ENCODE peak calls at places on chromosomes 6 and 20, in four cellular contexts. E, X, O and M are unnamed samples.

GRCh38 chr20:39874049-39874893 is 814.8 kb downstream of the MAFB start:
- DNase-seq in E (peak; percentile 84), X (peak; percentile 94), O (peak; percentile 88), M (peak; percentile 88)

GRCh38 chr6:167668754-167669552 is 157.8 kb upstream of the AFDN start:
- DNase-seq in E (no peak), X (no peak), O (no peak), M (no peak)

GRCh38 chr6:104796031-104796785 is 63.5 kb downstream of the HACE1 start:
- DNase-seq in E (no peak), X (no peak), O (no peak), M (no peak)

GRCh38 chr6:87736809-87737540 is 34.9 kb upstream of the AKIRIN2 start:
- DNase-seq in E (peak; percentile 14), X (no peak), O (no peak), M (no peak)

GRCh38 chr6:143677891-143678737 is at the start of gene PHACTR2:
- DNase-seq in E (peak; percentile 85), X (peak; percentile 96), O (peak; percentile 82), M (peak; percentile 84)

GRCh38 chr6:169830876-169831275 is 79.5 kb downstream of the ERMARD start:
- DNase-seq in E (no peak), X (no peak), O (peak; percentile 62), M (no peak)

GRCh38 chr6:36075656-36076055 is 48.0 kb downstream of the MAPK14 start:
- DNase-seq in E (no peak), X (no peak), O (no peak), M (no peak)

GRCh38 chr6:147678256-147678655 is 169.8 kb downstream of the SAMD5 start:
- DNase-seq in E (no peak), X (no peak), O (no peak), M (no peak)

GRCh38 chr6:43770417-43771209 is 602 bp downstream of the VEGFA start:
- DNase-seq in E (peak; percentile 90), X (peak; percentile 79), O (peak; percentile 84), M (peak; percentile 75)

GRCh38 chr6:55276745-55277627 is 50.3 kb upstream of the GFRAL start:
- DNase-seq in E (peak; percentile 73), X (peak; percentile 71), O (peak; percentile 50), M (peak; percentile 83)

GRCh38 chr6:132300323-132300949 is 100.8 kb downstream of the MOXD1 start:
- DNase-seq in E (peak; percentile 79), X (peak; percentile 77), O (no peak), M (peak; percentile 62)

GRCh38 chr20:32289661-32290431 is 12.4 kb downstream of the KIF3B start:
- DNase-seq in E (no peak), X (no peak), O (no peak), M (no peak)

GRCh38 chr6:66662196-66662595 is 955.2 kb upstream of the EYS start:
- DNase-seq in E (peak; percentile 56), X (peak; percentile 17), O (no peak), M (peak; percentile 18)

GRCh38 chr20:39394461-39394860 is 432.3 kb downstream of the DHX35 start:
- DNase-seq in E (no peak), X (no peak), O (no peak), M (no peak)

GRCh38 chr6:21143651-21144050 is 449.9 kb upstream of the SOX4 start:
- DNase-seq in E (no peak), X (no peak), O (no peak), M (no peak)

GRCh38 chr6:160927416-160927815 is 64.2 kb upstream of the MAP3K4 start:
- DNase-seq in E (no peak), X (no peak), O (no peak), M (no peak)

GRCh38 chr20:4064118-4064962 is 49.0 kb upstream of the RNF24 start:
- DNase-seq in E (peak; percentile 99), X (peak; percentile 20), O (peak; percentile 80), M (peak; percentile 95)

GRCh38 chr6:17165383-17165782 is 63.5 kb downstream of the STMND1 start:
- DNase-seq in E (no peak), X (no peak), O (no peak), M (peak; percentile 16)

GRCh38 chr20:8144282-8145245 is 12.5 kb downstream of the PLCB1 start:
- DNase-seq in E (peak; percentile 87), X (no peak), O (no peak), M (peak; percentile 80)

GRCh38 chr6:11427827-11428245 is 109.7 kb upstream of the TMEM170B start:
- DNase-seq in E (no peak), X (no peak), O (no peak), M (peak; percentile 30)

GRCh38 chr20:407097-407952 is 774 bp upstream of the RBCK1 start:
- DNase-seq in E (peak; percentile 89), X (peak; percentile 94), O (peak; percentile 88), M (peak; percentile 76)

GRCh38 chr20:54140927-54141566 is 32.7 kb downstream of the CYP24A1 start:
- DNase-seq in E (peak; percentile 55), X (no peak), O (no peak), M (peak; percentile 33)

GRCh38 chr6:73234732-73235131 is 9.4 kb upstream of the KHDC1L start:
- DNase-seq in E (peak; percentile 92), X (no peak), O (no peak), M (peak; percentile 65)

GRCh38 chr6:69719602-69720193 is 77.1 kb downstream of the LMBRD1 start:
- DNase-seq in E (peak; percentile 48), X (peak; percentile 19), O (no peak), M (peak; percentile 38)
- TF ChIP-seq CTCF in E (peak; percentile 45), X (peak; percentile 51), O (peak; percentile 39), M (peak; percentile 52)

GRCh38 chr6:26194774-26195375 is 107.6 kb downstream of the HFE start:
- DNase-seq in E (no peak), X (no peak), O (no peak), M (no peak)

GRCh38 chr6:26196846-26197683 is 109.8 kb downstream of the HFE start:
- DNase-seq in E (peak; percentile 95), X (peak; percentile 84), O (peak; percentile 76), M (peak; percentile 97)

GRCh38 chr6:26197736-26198625 is 110.8 kb downstream of the HFE start:
- DNase-seq in E (peak; percentile 56), X (peak; percentile 46), O (no peak), M (peak; percentile 52)

GRCh38 chr6:26195376-26195923 is 108.2 kb downstream of the HFE start:
- DNase-seq in E (peak; percentile 95), X (peak; percentile 87), O (peak; percentile 64), M (peak; percentile 96)

DNA sequence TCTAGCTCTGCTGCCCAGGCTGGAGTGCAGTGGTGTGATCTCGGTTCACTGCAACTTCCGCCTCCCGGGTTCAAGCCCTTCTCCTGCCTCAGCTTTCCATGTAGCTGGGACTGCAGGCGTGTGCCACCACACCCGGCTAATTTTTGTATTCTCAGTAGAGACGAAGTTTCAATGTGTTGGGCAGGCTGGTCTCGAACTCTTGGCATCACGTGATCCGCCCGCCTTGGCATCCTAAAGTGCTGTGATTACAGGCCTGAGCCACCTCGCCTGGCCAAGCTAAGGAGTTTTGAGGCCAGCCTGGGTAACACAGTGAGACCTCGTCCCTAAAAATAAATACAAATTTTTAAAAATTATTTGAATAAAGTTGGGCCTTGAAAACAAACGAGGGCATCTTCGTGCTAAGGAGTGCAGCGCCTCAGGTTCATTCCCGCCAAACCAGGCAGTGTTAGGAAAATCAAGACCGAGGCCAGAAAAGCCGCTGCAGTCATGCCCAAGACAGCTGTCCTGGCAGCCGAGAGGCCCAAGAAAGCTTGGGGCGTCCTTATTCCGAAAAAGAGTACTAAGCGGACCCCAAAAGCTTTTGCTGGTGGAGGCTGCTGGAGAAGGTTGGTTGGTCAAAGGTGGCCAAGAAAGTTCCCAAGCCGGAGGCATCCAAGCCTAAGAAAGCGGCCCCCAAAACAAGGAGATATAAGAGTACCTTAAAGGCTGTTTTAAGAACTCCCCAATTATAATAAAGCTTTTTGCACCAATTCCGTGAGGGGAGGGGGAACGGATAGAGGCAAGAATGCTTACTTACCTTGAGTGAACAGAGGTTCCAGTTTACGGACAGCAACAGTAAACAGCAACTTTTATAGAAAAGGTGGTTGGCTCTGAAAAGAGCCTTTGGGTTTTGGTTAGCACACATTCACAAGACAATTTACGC is 109.0 kb downstream of the HFE start:
- DNase-seq in E (peak; percentile 48), X (peak; percentile 48), O (no peak), M (peak; percentile 33)
- H3K4me3 ChIP-seq in E (peak overlapping the region; percentile 73), X (peak overlapping the region; percentile 82), O (peak overlapping the region; percentile 88), M (peak overlapping the region; percentile 78)

GRCh38 chr20:25195962-25196700 is 619 bp downstream of the ENTPD6 start:
- DNase-seq in E (peak; percentile 28), X (peak; percentile 66), O (peak; percentile 74), M (peak; percentile 12)

GRCh38 chr20:25196701-25197120 is 1.2 kb downstream of the ENTPD6 start:
- DNase-seq in E (no peak), X (peak; percentile 62), O (peak; percentile 61), M (no peak)

GRCh38 chr20:25194333-25194972 is 1.1 kb upstream of the ENTPD6 start:
- DNase-seq in E (no peak), X (no peak), O (no peak), M (no peak)

GRCh38 chr20:25197173-25197869 is 1.8 kb downstream of the ENTPD6 start:
- DNase-seq in E (no peak), X (no peak), O (no peak), M (no peak)

DNA sequence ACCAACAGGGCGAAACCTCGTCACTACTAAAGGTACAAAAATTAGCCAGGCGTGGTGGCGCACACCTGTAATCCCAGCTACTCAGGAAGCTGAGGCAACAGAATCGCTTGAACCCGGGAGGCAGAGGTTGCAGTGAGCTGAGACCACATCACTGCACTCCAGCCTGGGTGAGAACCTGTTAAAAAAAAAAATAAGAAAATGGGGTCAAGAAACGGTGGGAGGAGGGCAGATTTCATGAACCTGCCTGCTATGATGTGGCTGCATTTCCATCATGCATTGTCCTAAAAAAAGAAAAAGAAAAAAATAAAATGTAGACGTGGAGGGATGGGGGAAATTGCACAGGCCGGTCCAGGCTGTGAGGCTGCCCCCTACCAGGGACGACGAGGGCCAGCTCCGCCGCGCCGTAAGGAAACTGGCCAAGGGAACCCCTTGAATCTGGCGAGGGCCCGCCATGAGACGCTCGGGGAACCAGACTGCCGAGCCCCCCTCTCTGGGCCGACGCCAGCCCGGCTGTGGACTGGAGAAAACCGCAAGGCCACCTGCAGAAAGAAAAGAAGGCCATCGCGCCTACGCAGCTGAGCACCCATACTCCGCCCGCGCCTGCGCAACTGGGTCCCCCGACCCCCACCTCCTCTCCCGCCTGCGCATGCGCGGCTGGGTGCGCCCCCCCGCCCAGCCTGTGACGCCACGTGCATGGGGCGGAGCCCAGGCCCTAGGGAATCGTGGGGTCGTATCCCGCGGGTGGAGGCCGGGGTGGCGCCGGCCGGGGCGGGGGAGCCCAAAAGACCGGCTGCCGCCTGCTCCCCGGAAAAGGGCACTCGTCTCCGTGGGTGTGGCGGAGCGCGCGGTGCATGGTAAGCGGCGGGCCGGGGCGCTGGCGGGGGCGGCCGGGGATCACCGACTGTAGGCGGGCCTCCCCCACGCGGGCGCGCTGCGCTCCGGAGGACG is at the start of gene ENTPD6:
- DNase-seq in E (peak; percentile 96), X (peak; percentile 93), O (peak; percentile 93), M (peak; percentile 87)
- TF ChIP-seq CTCF in E (no peak), X (no peak), O (peak; percentile 10), M (no peak)

GRCh38 chr6:27296106-27296783 is 15.8 kb downstream of the POM121L2 start:
- DNase-seq in E (peak; percentile 72), X (peak; percentile 91), O (peak; percentile 69), M (no peak)
- H3K4me3 ChIP-seq in E (peak overlapping the region; percentile 55), X (peak overlapping the region; percentile 66), O (peak overlapping the region; percentile 78), M (peak overlapping the region; percentile 57)